ENCODE peak calls at places on chromosomes 7 and 10, in five cellular contexts. One of them, this sample, is unnamed. For H3K4me1 and H3K27me3, the result is how much of the 10 kb centered on the place peaks cover.

GRCh38 chr7:43531700-43532099 is 51.2 kb upstream of the STK17A start:
- DNase-seq in IMR-90: no peak
- DNase-seq in Peyer's patch: no peak
- DNase-seq in HCT116: no peak
- DNase-seq in gastrocnemius medialis: no peak
- DNase-seq in this sample: no peak

GRCh38 chr7:94431620-94432295 is 37.1 kb downstream of the COL1A2 start:
- DNase-seq in HCT116: no peak
- DNase-seq in IMR-90: peak
- DNase-seq in Peyer's patch: no peak
- DNase-seq in gastrocnemius medialis: no peak
- DNase-seq in this sample: no peak

GRCh38 chr10:61110936-61111335 is 167.0 kb upstream of the RHOBTB1 start:
- DNase-seq in IMR-90: no peak
- DNase-seq in gastrocnemius medialis: no peak
- DNase-seq in Peyer's patch: no peak
- DNase-seq in HCT116: no peak
- DNase-seq in this sample: no peak

GRCh38 chr7:159102681-159103381 is 41.8 kb downstream of the VIPR2 start:
- DNase-seq in gastrocnemius medialis: no peak
- DNase-seq in HCT116: no peak
- DNase-seq in Peyer's patch: peak
- DNase-seq in IMR-90: no peak
- DNase-seq in this sample: no peak

GRCh38 chr10:89273680-89274079 is 22.1 kb upstream of the LIPA start:
- DNase-seq in IMR-90: no peak
- DNase-seq in gastrocnemius medialis: no peak
- DNase-seq in HCT116: no peak
- DNase-seq in Peyer's patch: no peak
- DNase-seq in this sample: no peak

GRCh38 chr7:47771301-47771989 is 176.8 kb downstream of the PKD1L1 start:
- DNase-seq in gastrocnemius medialis: peak
- DNase-seq in HCT116: no peak
- DNase-seq in Peyer's patch: no peak
- DNase-seq in IMR-90: no peak
- DNase-seq in this sample: no peak

GRCh38 chr10:99667108-99667751 is 7.9 kb downstream of the ENTPD7 start:
- DNase-seq in HCT116: peak
- DNase-seq in IMR-90: peak
- DNase-seq in gastrocnemius medialis: no peak
- DNase-seq in Peyer's patch: no peak
- DNase-seq in this sample: no peak

GRCh38 chr7:130667593-130668257 is 823 bp downstream of the COPG2 start:
- DNase-seq in Peyer's patch: no peak
- DNase-seq in gastrocnemius medialis: peak
- DNase-seq in HCT116: no peak
- DNase-seq in IMR-90: peak
- DNase-seq in this sample: no peak

GRCh38 chr7:139294241-139294640 is 46.9 kb upstream of the FMC1 start:
- DNase-seq in Peyer's patch: no peak
- DNase-seq in gastrocnemius medialis: no peak
- DNase-seq in HCT116: no peak
- DNase-seq in IMR-90: no peak
- DNase-seq in this sample: no peak

GRCh38 chr7:50400114-50400513 is 50.0 kb downstream of the FIGNL1 start:
- DNase-seq in Peyer's patch: no peak
- DNase-seq in gastrocnemius medialis: no peak
- DNase-seq in HCT116: no peak
- DNase-seq in IMR-90: no peak
- DNase-seq in this sample: no peak

GRCh38 chr7:136114966-136115762 is 138.0 kb upstream of the MTPN start:
- DNase-seq in HCT116: peak
- DNase-seq in Peyer's patch: no peak
- DNase-seq in IMR-90: peak
- DNase-seq in gastrocnemius medialis: no peak
- DNase-seq in this sample: no peak

GRCh38 chr7:99730992-99731391 is 4.0 kb downstream of the CYP3A7 start:
- DNase-seq in Peyer's patch: no peak
- DNase-seq in HCT116: no peak
- DNase-seq in IMR-90: no peak
- DNase-seq in gastrocnemius medialis: no peak
- DNase-seq in this sample: no peak

GRCh38 chr10:60981012-60981411 is 37.0 kb upstream of the RHOBTB1 start:
- DNase-seq in IMR-90: peak
- DNase-seq in Peyer's patch: no peak
- DNase-seq in HCT116: no peak
- DNase-seq in gastrocnemius medialis: no peak
- DNase-seq in this sample: no peak

GRCh38 chr7:159031135-159031701 is 113.4 kb downstream of the VIPR2 start:
- DNase-seq in IMR-90: no peak
- DNase-seq in gastrocnemius medialis: peak
- DNase-seq in Peyer's patch: peak
- DNase-seq in HCT116: no peak
- DNase-seq in this sample: peak

GRCh38 chr7:124702385-124702784 is 63.2 kb downstream of the GPR37 start:
- DNase-seq in HCT116: no peak
- DNase-seq in IMR-90: peak
- DNase-seq in gastrocnemius medialis: no peak
- DNase-seq in Peyer's patch: no peak
- DNase-seq in this sample: no peak

GRCh38 chr10:24826022-24826421 is 102.3 kb upstream of the ARHGAP21 start:
- DNase-seq in HCT116: no peak
- DNase-seq in Peyer's patch: no peak
- DNase-seq in IMR-90: peak
- DNase-seq in gastrocnemius medialis: no peak
- DNase-seq in this sample: no peak

GRCh38 chr7:8765374-8765773 is 332.0 kb downstream of the NXPH1 start:
- DNase-seq in Peyer's patch: no peak
- DNase-seq in IMR-90: no peak
- DNase-seq in gastrocnemius medialis: no peak
- DNase-seq in HCT116: no peak
- DNase-seq in this sample: no peak

GRCh38 chr7:69780377-69780776 is 182.1 kb downstream of the AUTS2 start:
- DNase-seq in HCT116: no peak
- DNase-seq in Peyer's patch: no peak
- DNase-seq in gastrocnemius medialis: peak
- DNase-seq in IMR-90: no peak
- DNase-seq in this sample: no peak

GRCh38 chr10:66349726-66350125 is 576.1 kb upstream of the LRRTM3 start:
- DNase-seq in Peyer's patch: no peak
- DNase-seq in IMR-90: no peak
- DNase-seq in gastrocnemius medialis: no peak
- DNase-seq in HCT116: no peak
- DNase-seq in this sample: no peak

GRCh38 chr7:42046483-42046882 is 190.5 kb downstream of the GLI3 start:
- DNase-seq in gastrocnemius medialis: no peak
- DNase-seq in IMR-90: peak
- DNase-seq in Peyer's patch: no peak
- DNase-seq in HCT116: no peak
- DNase-seq in this sample: no peak

GRCh38 chr10:50375051-50375452 is 123.7 kb upstream of the ASAH2 start:
- DNase-seq in gastrocnemius medialis: no peak
- DNase-seq in Peyer's patch: no peak
- DNase-seq in HCT116: no peak
- DNase-seq in IMR-90: no peak
- DNase-seq in this sample: no peak

GRCh38 chr7:37481722-37482288 is 33.1 kb upstream of the ELMO1 start:
- DNase-seq in Peyer's patch: no peak
- DNase-seq in IMR-90: no peak
- DNase-seq in HCT116: no peak
- DNase-seq in gastrocnemius medialis: no peak
- DNase-seq in this sample: no peak
- H3K4me1 ChIP-seq in Peyer's patch: under half
- H3K4me1 ChIP-seq in IMR-90: under half
- H3K4me1 ChIP-seq in HCT116: under half
- H3K4me1 ChIP-seq in gastrocnemius medialis: under half
- H3K4me1 ChIP-seq in this sample: under half

GRCh38 chr10:49241365-49241764 is 53.2 kb upstream of the TMEM273 start:
- DNase-seq in HCT116: no peak
- DNase-seq in IMR-90: no peak
- DNase-seq in Peyer's patch: no peak
- DNase-seq in gastrocnemius medialis: no peak
- DNase-seq in this sample: no peak
- H3K27me3 ChIP-seq in HCT116: half or more
- H3K27me3 ChIP-seq in IMR-90: under half
- H3K27me3 ChIP-seq in Peyer's patch: under half
- H3K27me3 ChIP-seq in gastrocnemius medialis: under half
- H3K27me3 ChIP-seq in this sample: under half

GRCh38 chr7:25862254-25862992 is 289.6 kb upstream of the NFE2L3 start:
- DNase-seq in gastrocnemius medialis: peak
- DNase-seq in HCT116: peak
- DNase-seq in Peyer's patch: peak
- DNase-seq in IMR-90: peak
- DNase-seq in this sample: no peak
- H3K4me3 ChIP-seq in gastrocnemius medialis: peak
- H3K4me3 ChIP-seq in HCT116: peak
- H3K4me3 ChIP-seq in Peyer's patch: no peak
- H3K4me3 ChIP-seq in IMR-90: no peak
- H3K4me3 ChIP-seq in this sample: no peak

GRCh38 chr7:72760602-72761001 is 67.4 kb downstream of the TYW1B start:
- DNase-seq in Peyer's patch: no peak
- DNase-seq in gastrocnemius medialis: no peak
- DNase-seq in IMR-90: no peak
- DNase-seq in HCT116: no peak
- DNase-seq in this sample: no peak
- H3K4me1 ChIP-seq in Peyer's patch: under half
- H3K4me1 ChIP-seq in gastrocnemius medialis: under half
- H3K4me1 ChIP-seq in IMR-90: under half
- H3K4me1 ChIP-seq in HCT116: under half
- H3K4me1 ChIP-seq in this sample: under half

DNA sequence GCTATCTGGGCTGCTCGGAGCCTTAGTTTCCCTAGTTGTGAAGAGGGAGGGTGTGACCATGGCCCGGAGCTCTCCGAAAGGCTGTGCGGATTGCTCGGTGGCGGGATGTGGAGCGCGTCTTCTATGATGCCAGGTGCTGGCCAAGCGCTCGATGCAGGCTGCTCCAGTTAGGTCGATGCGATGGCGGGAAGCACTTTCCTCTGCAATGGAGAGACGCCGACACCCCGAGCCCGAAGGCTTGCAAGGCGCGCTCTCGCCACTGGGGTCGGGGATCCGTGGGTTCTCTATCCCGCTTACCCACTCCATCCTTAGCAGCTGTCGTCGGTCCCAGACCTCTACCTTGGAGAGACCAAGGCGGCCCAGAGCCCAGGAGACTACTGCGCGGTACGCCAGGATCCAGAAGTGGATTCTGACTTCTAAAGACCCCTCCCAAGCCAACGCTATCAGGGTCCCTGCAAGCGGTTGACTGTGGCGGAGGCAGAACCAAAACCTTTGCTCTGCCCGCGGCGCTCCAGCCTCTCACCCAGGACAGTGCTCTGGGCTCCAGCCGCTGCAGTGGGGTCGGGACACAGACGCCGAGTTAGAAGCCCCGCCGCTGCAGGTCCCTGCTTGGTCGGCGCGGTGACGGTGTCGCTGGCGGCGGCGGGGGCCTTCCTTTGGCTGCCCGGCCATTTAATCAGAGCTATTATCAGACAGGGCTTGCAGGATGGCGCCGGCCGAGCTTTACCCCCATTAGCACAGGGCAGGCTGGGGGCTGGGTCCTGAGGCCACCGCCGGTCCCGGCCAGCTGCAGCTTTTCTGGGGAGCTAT is 7.8 kb upstream of the TBX20 start:
- DNase-seq in Peyer's patch: no peak
- DNase-seq in HCT116: no peak
- DNase-seq in gastrocnemius medialis: no peak
- DNase-seq in IMR-90: no peak
- DNase-seq in this sample: no peak
- H3K27me3 ChIP-seq in Peyer's patch: under half
- H3K27me3 ChIP-seq in HCT116: under half
- H3K27me3 ChIP-seq in gastrocnemius medialis: half or more
- H3K27me3 ChIP-seq in IMR-90: half or more
- H3K27me3 ChIP-seq in this sample: under half

GRCh38 chr7:29565634-29565981 is 2.0 kb downstream of the PRR15 start:
- DNase-seq in HCT116: no peak
- DNase-seq in IMR-90: no peak
- DNase-seq in gastrocnemius medialis: no peak
- DNase-seq in Peyer's patch: no peak
- DNase-seq in this sample: no peak
- H3K4me3 ChIP-seq in HCT116: no peak
- H3K4me3 ChIP-seq in IMR-90: no peak
- H3K4me3 ChIP-seq in gastrocnemius medialis: peak
- H3K4me3 ChIP-seq in Peyer's patch: peak
- H3K4me3 ChIP-seq in this sample: peak

GRCh38 chr10:106548832-106549231 is 615.7 kb downstream of the SORCS1 start:
- DNase-seq in gastrocnemius medialis: no peak
- DNase-seq in HCT116: no peak
- DNase-seq in Peyer's patch: no peak
- DNase-seq in IMR-90: no peak
- DNase-seq in this sample: no peak
- H3K4me1 ChIP-seq in gastrocnemius medialis: under half
- H3K4me1 ChIP-seq in HCT116: under half
- H3K4me1 ChIP-seq in Peyer's patch: under half
- H3K4me1 ChIP-seq in IMR-90: under half
- H3K4me1 ChIP-seq in this sample: under half

DNA sequence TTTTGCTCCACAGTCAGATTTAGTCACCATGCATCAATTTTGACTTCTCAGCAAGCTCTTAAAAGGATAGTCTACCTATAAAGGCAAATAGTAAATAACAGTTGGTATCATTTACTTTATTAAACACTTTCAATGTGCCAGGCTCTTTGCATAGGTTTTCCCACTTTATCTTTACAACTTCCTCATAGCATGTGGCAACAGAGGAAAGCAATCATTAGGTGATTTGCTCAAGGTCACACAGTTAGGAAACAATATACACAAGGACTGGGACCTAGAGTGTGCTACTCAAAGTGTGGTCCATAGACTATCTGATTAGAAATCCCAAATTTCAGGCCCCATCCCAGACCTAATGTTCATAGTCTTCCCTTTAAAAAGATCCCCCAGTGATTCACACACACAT is 212.3 kb downstream of the MTERF1 start:
- DNase-seq in Peyer's patch: no peak
- DNase-seq in gastrocnemius medialis: no peak
- DNase-seq in IMR-90: no peak
- DNase-seq in HCT116: no peak
- DNase-seq in this sample: no peak
- H3K27me3 ChIP-seq in Peyer's patch: under half
- H3K27me3 ChIP-seq in gastrocnemius medialis: under half
- H3K27me3 ChIP-seq in IMR-90: under half
- H3K27me3 ChIP-seq in HCT116: under half
- H3K27me3 ChIP-seq in this sample: under half

DNA sequence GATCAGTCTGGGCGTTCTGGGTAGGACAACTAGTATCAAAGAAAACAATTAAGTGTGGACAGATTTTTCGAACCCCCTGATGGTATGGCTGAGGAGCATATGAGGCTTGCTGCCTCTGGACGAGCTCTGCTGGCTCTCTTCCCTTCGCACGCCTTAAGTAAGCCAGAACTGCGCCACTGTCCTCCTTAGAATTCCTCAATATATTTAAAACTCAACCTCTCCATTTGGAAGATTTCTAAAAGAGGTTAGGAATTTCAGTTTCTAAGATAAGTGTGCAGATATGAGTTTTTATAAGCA is 9.3 kb upstream of the EDRF1 start:
- DNase-seq in gastrocnemius medialis: no peak
- DNase-seq in Peyer's patch: no peak
- DNase-seq in IMR-90: no peak
- DNase-seq in HCT116: no peak
- DNase-seq in this sample: no peak
- H3K4me3 ChIP-seq in gastrocnemius medialis: no peak
- H3K4me3 ChIP-seq in Peyer's patch: no peak
- H3K4me3 ChIP-seq in IMR-90: no peak
- H3K4me3 ChIP-seq in HCT116: no peak
- H3K4me3 ChIP-seq in this sample: no peak